ENCODE peak calls at places on chromosome 2, in five cellular contexts. N, H, U, Q and W are unnamed samples.

GRCh38 chr2:238771193-238771592 is 76.7 kb upstream of the TWIST2 start:
- DNase-seq in N (no peak), H (peak), U (no peak), Q (peak), W (no peak)

GRCh38 chr2:114025030-114025429 is 135.1 kb downstream of the ACTR3 start:
- DNase-seq in N (no peak), H (no peak), U (no peak), Q (no peak), W (no peak)

GRCh38 chr2:86686905-86687304 is 33.2 kb upstream of the RMND5A start:
- DNase-seq in N (no peak), H (no peak), U (no peak), Q (no peak), W (no peak)

GRCh38 chr2:99403524-99403923 is 66.3 kb downstream of the EIF5B start:
- DNase-seq in N (no peak), H (no peak), U (no peak), Q (no peak), W (no peak)

GRCh38 chr2:71830497-71831207 is 317.0 kb downstream of the CYP26B1 start:
- DNase-seq in N (no peak), H (peak), U (no peak), Q (no peak), W (no peak)

GRCh38 chr2:197286805-197287595 is 23.6 kb downstream of the ANKRD44 start:
- DNase-seq in N (no peak), H (peak), U (peak), Q (peak), W (peak)

GRCh38 chr2:54520687-54521086 is 64.6 kb downstream of the SPTBN1 start:
- DNase-seq in N (no peak), H (peak), U (peak), Q (peak), W (peak)

GRCh38 chr2:65040414-65041261 is 15.6 kb upstream of the CEP68 start:
- DNase-seq in N (no peak), H (peak), U (peak), Q (peak), W (peak)

GRCh38 chr2:177464549-177464948 is 72.0 kb downstream of the AGPS start:
- DNase-seq in N (no peak), H (peak), U (no peak), Q (no peak), W (no peak)

GRCh38 chr2:120702061-120702460 is 33.6 kb upstream of the GLI2 start:
- DNase-seq in N (no peak), H (no peak), U (no peak), Q (peak), W (no peak)

GRCh38 chr2:205041472-205042130 is 496.3 kb downstream of the PARD3B start:
- DNase-seq in N (no peak), H (no peak), U (no peak), Q (no peak), W (no peak)

GRCh38 chr2:38155-38554 is 8.2 kb downstream of the FAM110C start:
- DNase-seq in N (no peak), H (no peak), U (no peak), Q (peak), W (no peak)

GRCh38 chr2:169131587-169132512 is 62.5 kb downstream of the DHRS9 start:
- DNase-seq in N (no peak), H (peak), U (peak), Q (peak), W (no peak)